ENCODE peak calls at places on chromosomes 6 and 20, in six cellular contexts. R is IMR-90; F is body of pancreas; J is CD8-positive, alpha-beta T cell; I is PC-3; P is HCT116. U is an unnamed sample. For H3K4me1, the result is how much of the 10 kb centered on the place peaks cover.

GRCh38 chr6:17932362-17932852 is 55.0 kb downstream of the KIF13A start:
- DNase-seq in R (peak), F (peak), J (no peak), I (no peak), P (no peak), U (no peak)

GRCh38 chr20:57672953-57673575 is 36.8 kb downstream of the PMEPA1 start:
- DNase-seq in R (no peak), F (no peak), J (no peak), I (no peak), P (no peak), U (no peak)

GRCh38 chr6:161204866-161205557 is 68.8 kb downstream of the AGPAT4 start:
- DNase-seq in R (no peak), F (no peak), J (no peak), I (no peak), P (no peak), U (no peak)

GRCh38 chr6:140003217-140003616 is 628.8 kb upstream of the CITED2 start:
- DNase-seq in R (no peak), F (no peak), J (no peak), I (no peak), P (no peak), U (peak)

GRCh38 chr6:109183109-109183508 is 87.8 kb downstream of the CEP57L1 start:
- DNase-seq in R (no peak), F (no peak), J (no peak), I (peak), P (no peak), U (peak)

GRCh38 chr6:31037169-31037568 is 26.9 kb downstream of the MUC22 start:
- DNase-seq in R (no peak), F (no peak), J (no peak), I (no peak), P (no peak), U (no peak)

GRCh38 chr6:125363360-125364121 is 61.8 kb upstream of the HDDC2 start:
- DNase-seq in R (peak), F (peak), J (no peak), I (no peak), P (no peak), U (peak)

GRCh38 chr6:141451508-141452353 is 681.0 kb upstream of the GJE1 start:
- DNase-seq in R (peak), F (no peak), J (no peak), I (peak), P (peak), U (no peak)

GRCh38 chr6:73665686-73666319 is 12.0 kb upstream of the SLC17A5 start:
- DNase-seq in R (peak), F (no peak), J (no peak), I (peak), P (no peak), U (no peak)

GRCh38 chr6:142028527-142028926 is 104.2 kb upstream of the GJE1 start:
- DNase-seq in R (no peak), F (no peak), J (no peak), I (no peak), P (no peak), U (no peak)

GRCh38 chr6:52973013-52973412 is 22.1 kb downstream of the GSTA4 start:
- DNase-seq in R (no peak), F (no peak), J (no peak), I (no peak), P (no peak), U (no peak)

GRCh38 chr20:24701668-24702067 is 232.2 kb downstream of the SYNDIG1 start:
- DNase-seq in R (no peak), F (no peak), J (no peak), I (no peak), P (no peak), U (no peak)

GRCh38 chr20:34546751-34547181 is 11.8 kb upstream of the MAP1LC3A start:
- DNase-seq in R (no peak), F (no peak), J (no peak), I (no peak), P (no peak), U (peak)

GRCh38 chr20:59082077-59082740 is 39.6 kb upstream of the PRELID3B start:
- DNase-seq in R (peak), F (no peak), J (no peak), I (peak), P (peak), U (peak)

GRCh38 chr20:14711681-14712080 is 374.3 kb upstream of the FLRT3 start:
- DNase-seq in R (no peak), F (no peak), J (no peak), I (no peak), P (no peak), U (no peak)

GRCh38 chr20:22946594-22946993 is 88.5 kb upstream of the SSTR4 start:
- DNase-seq in R (no peak), F (no peak), J (no peak), I (peak), P (no peak), U (no peak)

DNA sequence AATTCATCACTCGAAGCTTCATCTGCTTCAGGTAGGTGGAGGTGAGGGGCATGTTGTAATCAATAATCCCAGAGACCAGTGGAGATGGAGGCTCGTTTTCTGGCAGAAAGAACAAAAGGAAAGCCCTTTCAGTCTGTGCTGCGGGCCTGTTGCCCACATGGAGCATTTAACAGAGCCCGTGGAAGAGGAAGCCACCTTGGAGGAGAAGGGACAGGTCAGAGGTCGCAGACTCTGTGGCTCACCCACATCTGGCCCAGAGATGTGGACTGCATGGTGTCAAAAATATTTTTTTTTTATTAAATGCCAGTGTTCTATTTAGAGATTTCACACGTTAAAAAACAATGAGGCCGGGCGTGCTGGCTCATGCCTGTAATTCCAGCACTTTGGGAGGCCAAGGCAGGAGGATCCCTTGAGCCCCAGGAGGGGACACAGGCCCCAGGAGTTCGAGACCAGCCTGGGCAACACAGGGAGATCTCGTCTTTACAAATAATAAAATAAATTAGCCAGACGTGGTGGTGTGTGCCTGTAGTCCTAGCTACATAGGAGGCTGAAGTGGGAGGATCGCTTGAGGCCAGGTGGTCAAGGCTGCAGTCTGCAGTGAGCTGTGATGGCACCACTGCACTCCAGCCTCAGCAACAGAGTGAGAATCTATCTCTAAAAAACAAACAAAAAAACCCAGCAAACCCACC is 73.6 kb downstream of the NOL4L start:
- DNase-seq in R (no peak), F (no peak), J (no peak), I (no peak), P (no peak), U (no peak)
- H3K4me1 ChIP-seq in R (under half), F (under half), J (half or more), I (under half), P (under half), U (under half)

GRCh38 chr6:113209315-113209714 is 647.8 kb upstream of the MARCKS start:
- DNase-seq in R (no peak), F (no peak), J (no peak), I (no peak), P (no peak), U (no peak)

GRCh38 chr6:113205563-113205962 is 651.6 kb upstream of the MARCKS start:
- DNase-seq in R (peak), F (no peak), J (no peak), I (no peak), P (no peak), U (no peak)

DNA sequence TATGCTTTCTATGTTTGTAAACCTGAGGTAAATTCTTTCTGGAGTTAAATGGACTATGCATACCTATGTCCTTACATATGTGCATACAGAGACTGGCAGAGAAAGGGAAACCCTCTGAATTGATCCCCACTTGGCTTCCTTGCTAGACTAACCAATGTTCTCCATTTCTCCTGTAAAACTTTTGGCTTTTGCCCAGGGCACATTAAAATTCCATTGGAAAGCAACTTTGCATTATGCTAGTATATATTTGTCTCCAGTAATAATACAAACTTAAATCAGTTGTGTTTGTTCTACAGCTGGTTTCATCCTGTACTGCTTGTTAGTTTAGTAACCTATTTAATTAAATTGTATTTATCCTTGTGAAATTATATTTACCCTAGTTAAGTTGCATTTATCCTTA is 646.0 kb upstream of the MARCKS start:
- DNase-seq in R (no peak), F (no peak), J (no peak), I (no peak), P (no peak), U (no peak)
- H3K4me1 ChIP-seq in R (under half), F (under half), J (under half), I (under half), P (under half), U (under half)

GRCh38 chr6:22017272-22017671 is 279.6 kb downstream of the PRL start:
- DNase-seq in R (peak), F (no peak), J (no peak), I (no peak), P (no peak), U (no peak)

GRCh38 chr6:22020299-22020998 is 276.4 kb downstream of the PRL start:
- DNase-seq in R (no peak), F (no peak), J (no peak), I (no peak), P (no peak), U (no peak)

GRCh38 chr6:22015944-22016343 is 280.9 kb downstream of the PRL start:
- DNase-seq in R (no peak), F (no peak), J (no peak), I (no peak), P (no peak), U (no peak)

GRCh38 chr6:22024004-22024403 is 272.8 kb downstream of the PRL start:
- DNase-seq in R (no peak), F (no peak), J (no peak), I (no peak), P (no peak), U (no peak)

DNA sequence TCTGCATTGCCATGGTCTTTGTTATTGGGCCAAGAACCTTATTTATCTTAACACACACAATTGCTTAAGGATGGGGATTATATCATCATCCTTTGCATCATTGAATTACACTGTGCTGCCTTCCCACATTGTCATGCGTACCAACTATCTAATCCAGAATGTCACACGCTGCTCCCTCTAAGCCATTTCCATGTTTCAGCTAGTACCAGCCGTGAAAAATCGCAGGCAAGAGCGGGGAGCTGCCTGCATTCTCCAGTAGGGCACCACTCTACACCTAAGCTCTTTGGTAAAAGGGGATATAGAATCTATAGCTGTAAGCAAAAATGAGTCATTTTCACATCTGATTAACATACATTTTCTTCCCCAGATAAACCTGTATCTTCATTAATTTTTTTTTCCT is 277.0 kb downstream of the PRL start:
- DNase-seq in R (no peak), F (no peak), J (no peak), I (no peak), P (no peak), U (no peak)
- H3K4me1 ChIP-seq in R (under half), F (under half), J (under half), I (under half), P (under half), U (under half)

GRCh38 chr6:132063204-132063603 is 112.0 kb upstream of the CCN2 start:
- DNase-seq in R (peak), F (no peak), J (no peak), I (no peak), P (no peak), U (no peak)
- H3K4me1 ChIP-seq in R (under half), F (under half), J (under half), I (under half), P (under half), U (under half)

GRCh38 chr6:15327271-15327670 is 81.4 kb downstream of the JARID2 start:
- DNase-seq in R (no peak), F (peak), J (no peak), I (peak), P (peak), U (no peak)
- H3K4me1 ChIP-seq in R (under half), F (under half), J (half or more), I (under half), P (under half), U (under half)

GRCh38 chr20:515696-516095 is 27.9 kb downstream of the CSNK2A1 start:
- DNase-seq in R (no peak), F (no peak), J (no peak), I (no peak), P (no peak), U (no peak)
- H3K4me1 ChIP-seq in R (under half), F (under half), J (under half), I (under half), P (under half), U (under half)

DNA sequence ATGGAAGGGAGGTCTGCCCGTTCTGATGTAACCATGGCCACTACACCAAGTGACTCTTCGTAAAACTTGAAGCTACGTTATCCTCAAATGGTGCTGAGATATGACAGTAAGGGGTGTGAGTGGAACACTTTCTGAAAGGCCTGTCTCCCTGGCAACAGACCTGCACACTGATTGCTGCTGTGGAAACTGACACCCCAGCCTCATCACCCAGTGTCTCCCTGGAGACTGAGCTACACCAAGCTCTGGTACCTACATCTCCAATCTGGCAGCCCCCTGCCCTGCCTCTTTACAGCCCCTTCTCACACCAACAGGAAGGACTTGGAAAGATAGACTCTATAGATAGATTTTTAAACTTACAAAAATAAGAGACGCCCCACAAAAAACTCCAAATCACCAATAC is 13.2 kb downstream of the PI16 start:
- DNase-seq in R (no peak), F (no peak), J (no peak), I (no peak), P (no peak), U (no peak)
- H3K4me1 ChIP-seq in R (under half), F (under half), J (under half), I (under half), P (under half), U (under half)

DNA sequence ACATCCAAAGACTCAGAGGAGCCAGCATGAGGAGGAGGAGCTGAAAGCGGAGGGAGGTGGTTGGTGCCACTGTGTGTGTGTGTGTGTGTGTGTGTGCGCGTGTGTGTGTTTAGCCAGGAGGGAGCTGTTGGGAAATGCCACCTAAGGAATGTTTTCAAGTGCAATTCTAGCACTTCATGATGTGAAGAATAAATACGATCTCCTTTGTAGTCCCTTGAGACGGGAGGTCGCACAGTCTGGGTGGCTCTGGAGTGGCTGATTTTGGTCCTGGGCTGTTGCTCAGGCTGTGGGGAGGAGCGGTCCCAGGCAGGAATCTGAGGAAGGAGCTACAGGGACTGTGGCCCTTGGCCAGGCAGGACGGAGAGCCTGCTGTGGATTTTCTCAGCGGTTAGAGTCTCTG is 93.7 kb downstream of the PPP1R14C start:
- DNase-seq in R (no peak), F (peak), J (no peak), I (no peak), P (no peak), U (no peak)
- H3K4me1 ChIP-seq in R (under half), F (under half), J (under half), I (under half), P (under half), U (under half)

U was measured in SJCRH30.